ENCODE peak calls at places on chromosome 12, in five cellular contexts. N, C, F, J and M are unnamed samples.

GRCh38 chr12:132167610-132168310 is 23.5 kb downstream of the NOC4L start:
- DNase-seq in N (no peak), C (peak), F (no peak), J (no peak), M (no peak)

GRCh38 chr12:64678248-64678647 is 68.0 kb downstream of the RASSF3 start:
- DNase-seq in N (no peak), C (no peak), F (no peak), J (no peak), M (no peak)

GRCh38 chr12:27814411-27814810 is 34.4 kb upstream of the MANSC4 start:
- DNase-seq in N (no peak), C (no peak), F (no peak), J (no peak), M (no peak)

GRCh38 chr12:102009796-102010195 is 52.0 kb downstream of the WASHC3 start:
- DNase-seq in N (no peak), C (no peak), F (no peak), J (no peak), M (no peak)

GRCh38 chr12:26011099-26011498 is 52.6 kb downstream of the RASSF8 start:
- DNase-seq in N (no peak), C (no peak), F (no peak), J (no peak), M (no peak)

GRCh38 chr12:117000316-117000715 is 89.6 kb downstream of the FBXW8 start:
- DNase-seq in N (no peak), C (no peak), F (no peak), J (peak), M (no peak)

GRCh38 chr12:116304621-116305020 is 27.1 kb upstream of the MED13L start:
- DNase-seq in N (no peak), C (no peak), F (no peak), J (no peak), M (no peak)

GRCh38 chr12:106679576-106679975 is 94.9 kb upstream of the RIC8B start:
- DNase-seq in N (no peak), C (no peak), F (no peak), J (no peak), M (no peak)

GRCh38 chr12:116601524-116601923 is 42.3 kb downstream of the MAP1LC3B2 start:
- DNase-seq in N (no peak), C (no peak), F (no peak), J (no peak), M (no peak)

GRCh38 chr12:102638777-102639176 is 158.4 kb upstream of the IGF1 start:
- DNase-seq in N (no peak), C (no peak), F (no peak), J (no peak), M (no peak)

GRCh38 chr12:32603858-32604257 is 75.2 kb upstream of the DNM1L start:
- DNase-seq in N (no peak), C (no peak), F (no peak), J (no peak), M (no peak)

GRCh38 chr12:53499261-53500118 is at the start of gene MAP3K12:
- DNase-seq in N (peak), C (peak), F (peak), J (peak), M (no peak)

GRCh38 chr12:113262710-113263109 is 41.4 kb downstream of the TPCN1 start:
- DNase-seq in N (no peak), C (no peak), F (no peak), J (no peak), M (no peak)